ENCODE peak calls at places on chromosomes 11 and 22, in eight cellular contexts. X, J, U, F, T, A, H and C are unnamed samples. For H3K4me1 and H3K36me3, the result is how much of the 10 kb centered on the place peaks cover.

GRCh38 chr11:102361100-102362021 is 14.3 kb downstream of the BIRC2 start:
- DNase-seq in A (no peak), T (peak), H (no peak), U (no peak), X (no peak), J (no peak), F (no peak), C (no peak)

GRCh38 chr11:130145975-130146776 is 13.4 kb upstream of the ST14 start:
- DNase-seq in X (no peak), F (peak), A (no peak), U (peak), T (no peak), H (peak), J (no peak), C (no peak)

GRCh38 chr11:1760351-1761109 is 3.2 kb downstream of the CTSD start:
- DNase-seq in T (no peak), A (no peak), F (no peak), J (peak), X (no peak), H (no peak), U (peak), C (no peak)

GRCh38 chr22:44298331-44299087 is 14.2 kb downstream of the SHISAL1 start:
- DNase-seq in J (no peak), H (no peak), X (no peak), A (no peak), U (no peak), T (no peak), F (no peak), C (no peak)

GRCh38 chr11:61162092-61162935 is 1.1 kb upstream of the VPS37C start:
- DNase-seq in T (no peak), H (peak), X (no peak), A (no peak), J (peak), F (no peak), U (peak), C (no peak)

GRCh38 chr11:83007909-83008580 is 63.7 kb downstream of the RAB30 start:
- DNase-seq in H (no peak), A (no peak), U (peak), T (no peak), F (peak), X (peak), J (peak), C (no peak)

GRCh38 chr11:8099291-8099899 is 18.4 kb downstream of the TUB start:
- DNase-seq in A (peak), J (peak), X (peak), F (peak), T (no peak), H (peak), U (peak), C (no peak)

GRCh38 chr11:91926967-91927366 is 297.7 kb upstream of the FAT3 start:
- DNase-seq in X (peak), U (no peak), J (peak), T (no peak), F (no peak), A (no peak), H (no peak), C (no peak)

GRCh38 chr22:33073989-33074391 is 15.8 kb upstream of the SYN3 start:
- DNase-seq in T (no peak), F (no peak), X (no peak), H (peak), J (no peak), U (peak), A (peak), C (no peak)

GRCh38 chr11:65810046-65810868 is 23.4 kb downstream of the OVOL1 start:
- DNase-seq in F (no peak), H (no peak), X (no peak), A (no peak), J (no peak), T (no peak), U (no peak), C (no peak)

GRCh38 chr22:30861688-30862552 is 106.7 kb downstream of the MORC2 start:
- DNase-seq in A (no peak), U (no peak), T (no peak), J (no peak), H (no peak), F (no peak), X (no peak), C (no peak)

GRCh38 chr11:61256710-61257482 is 15.9 kb downstream of the PGA5 start:
- DNase-seq in H (no peak), X (no peak), F (no peak), J (no peak), T (no peak), A (no peak), U (no peak), C (no peak)

GRCh38 chr11:8178297-8178696 is 9.5 kb upstream of the RIC3 start:
- DNase-seq in A (no peak), F (no peak), X (no peak), J (no peak), U (no peak), T (no peak), H (no peak), C (no peak)

GRCh38 chr22:36155702-36156101 is 4.9 kb downstream of the APOL3 start:
- DNase-seq in X (no peak), J (peak), T (no peak), A (no peak), H (no peak), F (peak), U (no peak), C (no peak)

GRCh38 chr11:93630037-93630436 is 31.4 kb upstream of the CEP295 start:
- DNase-seq in T (no peak), F (no peak), H (no peak), J (no peak), A (no peak), U (no peak), X (no peak), C (no peak)

GRCh38 chr11:3340025-3340424 is 38.9 kb downstream of the ZNF195 start:
- DNase-seq in X (no peak), T (no peak), J (peak), U (peak), A (peak), F (no peak), H (peak), C (no peak)

GRCh38 chr11:1342946-1343345 is 33.5 kb upstream of the TOLLIP start:
- DNase-seq in J (no peak), U (no peak), F (no peak), X (no peak), H (no peak), T (no peak), A (no peak), C (no peak)

GRCh38 chr11:133541331-133542095 is 9.2 kb upstream of the OPCML start:
- DNase-seq in J (no peak), X (no peak), T (no peak), A (no peak), H (no peak), U (no peak), F (no peak), C (no peak)

GRCh38 chr22:22865311-22866072 is 22.1 kb upstream of the IGLL5 start:
- DNase-seq in J (peak), F (no peak), A (no peak), X (no peak), H (no peak), U (no peak), T (no peak), C (no peak)

GRCh38 chr22:24142831-24143230 is 38.5 kb upstream of the SUSD2 start:
- DNase-seq in J (no peak), X (no peak), A (no peak), F (no peak), U (no peak), H (no peak), T (no peak), C (no peak)

GRCh38 chr11:30258679-30259078 is 27.9 kb downstream of the FSHB start:
- DNase-seq in J (no peak), X (no peak), F (no peak), A (no peak), T (no peak), H (no peak), U (peak), C (no peak)

GRCh38 chr11:13358871-13359270 is 81.3 kb downstream of the BMAL1 start:
- DNase-seq in H (no peak), T (no peak), A (no peak), U (peak), X (no peak), J (peak), F (no peak), C (no peak)

GRCh38 chr11:2395856-2396255 is 4.7 kb upstream of the TSSC4 start:
- DNase-seq in J (no peak), A (no peak), X (no peak), F (no peak), U (no peak), T (no peak), H (no peak), C (no peak)

GRCh38 chr11:132205006-132205405 is 834.6 kb downstream of the NTM start:
- DNase-seq in F (no peak), U (no peak), J (no peak), T (no peak), H (no peak), A (no peak), X (no peak), C (no peak)

GRCh38 chr11:6438979-6439571 is 1.7 kb downstream of the HPX start:
- DNase-seq in H (peak), U (peak), F (peak), A (peak), J (peak), X (peak), T (no peak), C (no peak)

GRCh38 chr11:129248618-129249017 is 56.5 kb upstream of the ARHGAP32 start:
- DNase-seq in H (peak), J (peak), X (no peak), A (peak), T (no peak), F (no peak), U (peak), C (no peak)

GRCh38 chr11:119116601-119117000 is 4.8 kb upstream of the HINFP start:
- DNase-seq in A (no peak), J (no peak), H (no peak), X (no peak), T (no peak), U (no peak), F (no peak), C (no peak)
- H3K4me1 ChIP-seq in A (under half), J (under half), H (under half), X (under half), T (under half), U (under half), F (under half), C (under half)

GRCh38 chr11:33719587-33719986 is 16.6 kb downstream of the CD59 start:
- DNase-seq in H (peak), X (no peak), T (no peak), F (no peak), U (no peak), J (no peak), A (no peak), C (no peak)
- H3K36me3 ChIP-seq in H (under half), X (under half), T (under half), F (under half), U (under half), J (under half), A (under half), C (under half)

GRCh38 chr22:29700949-29701927 is 18.6 kb upstream of the CABP7 start:
- DNase-seq in J (peak), H (no peak), F (peak), A (no peak), X (peak), T (no peak), U (peak), C (no peak)
- TF ChIP-seq CTCF in J (peak), H (no peak), F (no peak), A (no peak), X (peak), T (peak), U (peak), C (peak)

GRCh38 chr11:32388871-32389770 is 46.2 kb downstream of the WT1 start:
- DNase-seq in U (no peak), F (no peak), T (no peak), X (no peak), H (no peak), J (peak), A (no peak), C (no peak)

GRCh38 chr11:32390712-32391111 is 44.6 kb downstream of the WT1 start:
- DNase-seq in F (no peak), A (no peak), J (no peak), X (no peak), U (no peak), H (no peak), T (no peak), C (no peak)

GRCh38 chr11:32391965-32392553 is 43.3 kb downstream of the WT1 start:
- DNase-seq in T (no peak), F (no peak), U (peak), H (no peak), J (peak), X (no peak), A (no peak), C (no peak)

GRCh38 chr11:32392840-32393239 is 42.5 kb downstream of the WT1 start:
- DNase-seq in J (no peak), H (no peak), A (no peak), U (no peak), F (no peak), T (no peak), X (no peak), C (no peak)

GRCh38 chr11:32391479-32391878 is 43.9 kb downstream of the WT1 start:
- DNase-seq in A (no peak), U (no peak), H (no peak), X (no peak), J (no peak), F (no peak), T (no peak), C (no peak)
- H3K4me1 ChIP-seq in A (under half), U (under half), H (under half), X (under half), J (under half), F (under half), T (under half), C (under half)

DNA sequence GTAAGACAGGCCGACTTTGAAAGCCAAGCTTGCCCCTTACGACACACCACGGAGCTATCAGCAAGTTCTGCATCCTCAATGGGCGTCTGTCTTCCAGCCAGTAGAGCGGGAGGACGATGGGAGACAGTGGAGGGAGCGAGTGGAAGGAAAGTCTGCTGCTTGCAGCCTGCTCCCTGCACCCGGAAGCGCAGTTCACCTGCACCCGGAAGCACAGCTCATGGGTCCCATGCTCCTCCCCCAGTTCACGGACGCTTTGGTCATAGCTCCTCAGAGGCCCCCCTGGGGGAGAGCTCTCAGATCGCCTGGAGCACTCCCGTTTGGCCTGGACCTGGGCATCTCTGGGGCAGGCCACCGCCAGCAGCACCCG is 51.3 kb downstream of the FBLN1 start:
- DNase-seq in H (no peak), X (no peak), F (no peak), T (no peak), J (no peak), U (no peak), A (no peak), C (no peak)
- H3K36me3 ChIP-seq in H (under half), X (under half), F (under half), T (under half), J (under half), U (under half), A (under half), C (under half)

GRCh38 chr11:117479372-117479771 is 151.7 kb downstream of the CEP164 start:
- DNase-seq in T (no peak), H (no peak), F (no peak), A (no peak), U (no peak), X (no peak), J (no peak), C (no peak)
- TF ChIP-seq CTCF in T (peak), H (no peak), F (no peak), A (no peak), U (no peak), X (no peak), J (no peak), C (no peak)

DNA sequence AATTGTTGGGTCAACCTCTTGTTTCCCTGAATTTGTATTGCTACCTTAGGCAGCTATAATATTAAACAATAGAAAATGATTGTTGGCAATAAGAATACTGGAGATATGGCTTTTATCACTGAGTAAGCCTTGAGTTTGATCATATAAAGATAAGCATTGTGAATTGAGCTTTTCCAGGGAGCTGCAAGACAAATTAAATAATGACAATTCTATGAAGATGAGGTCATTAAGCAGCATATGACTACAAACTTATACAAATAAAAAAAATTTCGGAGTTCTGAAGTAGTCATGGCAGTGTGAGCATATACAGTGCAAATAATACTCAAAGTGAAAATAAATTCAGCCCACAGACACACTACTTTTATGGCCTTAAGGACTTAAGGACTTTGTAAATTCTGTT is 161.1 kb upstream of the ANO5 start:
- DNase-seq in X (no peak), T (no peak), A (no peak), J (no peak), H (no peak), F (no peak), U (no peak), C (no peak)
- H3K4me1 ChIP-seq in X (under half), T (under half), A (under half), J (under half), H (under half), F (under half), U (under half), C (under half)

GRCh38 chr22:49595465-49596078 is 232.1 kb downstream of the BRD1 start:
- DNase-seq in H (no peak), J (no peak), A (no peak), X (no peak), F (no peak), U (no peak), T (no peak), C (no peak)
- H3K36me3 ChIP-seq in H (under half), J (under half), A (under half), X (under half), F (under half), U (under half), T (under half), C (under half)